ENCODE peak calls at places on chromosomes 16 and 17, in six cellular contexts. One of them, this sample, is unnamed.

GRCh38 chr17:17579691-17580090 is 11.8 kb downstream of the PEMT start:
- DNase-seq in prostate gland: no peak
- DNase-seq in endothelial cell: no peak
- DNase-seq in CD4-positive, alpha-beta T cell: no peak
- DNase-seq in HFF-Myc: no peak
- DNase-seq in tibial nerve: no peak
- DNase-seq in this sample: no peak

GRCh38 chr17:81821603-81822311 is 11.3 kb downstream of the MCRIP1 start:
- DNase-seq in prostate gland: peak; percentile 92
- DNase-seq in endothelial cell: peak; percentile 77
- DNase-seq in CD4-positive, alpha-beta T cell: no peak
- DNase-seq in HFF-Myc: no peak
- DNase-seq in tibial nerve: peak; percentile 41
- DNase-seq in this sample: no peak

GRCh38 chr17:41178341-41178740 is 320 bp upstream of the KRTAP4-2 start:
- DNase-seq in prostate gland: no peak
- DNase-seq in endothelial cell: no peak
- DNase-seq in CD4-positive, alpha-beta T cell: no peak
- DNase-seq in HFF-Myc: no peak
- DNase-seq in tibial nerve: no peak
- DNase-seq in this sample: no peak

GRCh38 chr17:79800325-79801155 is 3.7 kb upstream of the CBX8 start:
- DNase-seq in prostate gland: no peak
- DNase-seq in endothelial cell: no peak
- DNase-seq in CD4-positive, alpha-beta T cell: no peak
- DNase-seq in HFF-Myc: peak; percentile 54
- DNase-seq in tibial nerve: no peak
- DNase-seq in this sample: no peak

GRCh38 chr17:2259769-2260536 is 43.6 kb downstream of the SMG6 start:
- DNase-seq in prostate gland: no peak
- DNase-seq in endothelial cell: no peak
- DNase-seq in CD4-positive, alpha-beta T cell: peak; percentile 52
- DNase-seq in HFF-Myc: no peak
- DNase-seq in tibial nerve: no peak
- DNase-seq in this sample: no peak

GRCh38 chr16:17475104-17475503 is 4.3 kb upstream of the XYLT1 start:
- DNase-seq in prostate gland: no peak
- DNase-seq in endothelial cell: no peak
- DNase-seq in CD4-positive, alpha-beta T cell: no peak
- DNase-seq in HFF-Myc: no peak
- DNase-seq in tibial nerve: no peak
- DNase-seq in this sample: no peak

GRCh38 chr17:4823373-4824089 is 9.6 kb upstream of the MINK1 start:
- DNase-seq in prostate gland: no peak
- DNase-seq in endothelial cell: no peak
- DNase-seq in CD4-positive, alpha-beta T cell: no peak
- DNase-seq in HFF-Myc: no peak
- DNase-seq in tibial nerve: no peak
- DNase-seq in this sample: no peak

GRCh38 chr17:17569691-17570090 is 21.8 kb downstream of the PEMT start:
- DNase-seq in prostate gland: no peak
- DNase-seq in endothelial cell: no peak
- DNase-seq in CD4-positive, alpha-beta T cell: no peak
- DNase-seq in HFF-Myc: no peak
- DNase-seq in tibial nerve: no peak
- DNase-seq in this sample: no peak

GRCh38 chr17:54494731-54495715 is 405.6 kb upstream of the TOM1L1 start:
- DNase-seq in prostate gland: no peak
- DNase-seq in endothelial cell: no peak
- DNase-seq in CD4-positive, alpha-beta T cell: no peak
- DNase-seq in HFF-Myc: no peak
- DNase-seq in tibial nerve: no peak
- DNase-seq in this sample: no peak

GRCh38 chr17:22459953-22460350 is 767.6 kb downstream of the KCNJ18 start:
- DNase-seq in prostate gland: no peak
- DNase-seq in endothelial cell: no peak
- DNase-seq in CD4-positive, alpha-beta T cell: no peak
- DNase-seq in HFF-Myc: no peak
- DNase-seq in tibial nerve: no peak
- DNase-seq in this sample: no peak

GRCh38 chr17:59331929-59332889 is 754 bp downstream of the YPEL2 start:
- DNase-seq in prostate gland: peak; percentile 23
- DNase-seq in endothelial cell: peak; percentile 46
- DNase-seq in CD4-positive, alpha-beta T cell: peak; percentile 48
- DNase-seq in HFF-Myc: no peak
- DNase-seq in tibial nerve: peak; percentile 41
- DNase-seq in this sample: peak; percentile 24

GRCh38 chr17:17108681-17109049 is 66.4 kb downstream of the MPRIP start:
- DNase-seq in prostate gland: peak; percentile 55
- DNase-seq in endothelial cell: no peak
- DNase-seq in CD4-positive, alpha-beta T cell: no peak
- DNase-seq in HFF-Myc: no peak
- DNase-seq in tibial nerve: no peak
- DNase-seq in this sample: no peak

GRCh38 chr16:1152651-1153259 is at the start of gene CACNA1H:
- DNase-seq in prostate gland: no peak
- DNase-seq in endothelial cell: peak; percentile 49
- DNase-seq in CD4-positive, alpha-beta T cell: peak; percentile 70
- DNase-seq in HFF-Myc: no peak
- DNase-seq in tibial nerve: no peak
- DNase-seq in this sample: peak; percentile 58

GRCh38 chr17:77546772-77547201 is 406.0 kb downstream of the SEC14L1 start:
- DNase-seq in prostate gland: no peak
- DNase-seq in endothelial cell: no peak
- DNase-seq in CD4-positive, alpha-beta T cell: no peak
- DNase-seq in HFF-Myc: no peak
- DNase-seq in tibial nerve: no peak
- DNase-seq in this sample: no peak

GRCh38 chr17:53496356-53496755 is 326.4 kb upstream of the KIF2B start:
- DNase-seq in prostate gland: no peak
- DNase-seq in endothelial cell: no peak
- DNase-seq in CD4-positive, alpha-beta T cell: no peak
- DNase-seq in HFF-Myc: no peak
- DNase-seq in tibial nerve: no peak
- DNase-seq in this sample: no peak

GRCh38 chr16:28218109-28218508 is 6.3 kb upstream of the XPO6 start:
- DNase-seq in prostate gland: peak; percentile 19
- DNase-seq in endothelial cell: peak; percentile 9
- DNase-seq in CD4-positive, alpha-beta T cell: peak; percentile 61
- DNase-seq in HFF-Myc: no peak
- DNase-seq in tibial nerve: no peak
- DNase-seq in this sample: no peak

GRCh38 chr16:12311309-12311708 is 334.8 kb downstream of the SNX29 start:
- DNase-seq in prostate gland: no peak
- DNase-seq in endothelial cell: peak; percentile 20
- DNase-seq in CD4-positive, alpha-beta T cell: no peak
- DNase-seq in HFF-Myc: no peak
- DNase-seq in tibial nerve: no peak
- DNase-seq in this sample: no peak

GRCh38 chr17:45429338-45430005 is 3.2 kb downstream of the ARHGAP27 start:
- DNase-seq in prostate gland: no peak
- DNase-seq in endothelial cell: no peak
- DNase-seq in CD4-positive, alpha-beta T cell: no peak
- DNase-seq in HFF-Myc: no peak
- DNase-seq in tibial nerve: no peak
- DNase-seq in this sample: peak; percentile 43

GRCh38 chr17:82881900-82882714 is 42.3 kb upstream of the ZNF750 start:
- DNase-seq in prostate gland: no peak
- DNase-seq in endothelial cell: no peak
- DNase-seq in CD4-positive, alpha-beta T cell: no peak
- DNase-seq in HFF-Myc: no peak
- DNase-seq in tibial nerve: peak; percentile 74
- DNase-seq in this sample: no peak

GRCh38 chr17:40333781-40334453 is 24.9 kb downstream of the RARA start:
- DNase-seq in prostate gland: no peak
- DNase-seq in endothelial cell: no peak
- DNase-seq in CD4-positive, alpha-beta T cell: no peak
- DNase-seq in HFF-Myc: no peak
- DNase-seq in tibial nerve: no peak
- DNase-seq in this sample: no peak

GRCh38 chr17:78414178-78415162 is 36.0 kb downstream of the PGS1 start:
- DNase-seq in prostate gland: no peak
- DNase-seq in endothelial cell: no peak
- DNase-seq in CD4-positive, alpha-beta T cell: peak; percentile 56
- DNase-seq in HFF-Myc: no peak
- DNase-seq in tibial nerve: no peak
- DNase-seq in this sample: no peak

GRCh38 chr17:14360851-14361250 is 60.0 kb downstream of the HS3ST3B1 start:
- DNase-seq in prostate gland: no peak
- DNase-seq in endothelial cell: no peak
- DNase-seq in CD4-positive, alpha-beta T cell: no peak
- DNase-seq in HFF-Myc: no peak
- DNase-seq in tibial nerve: no peak
- DNase-seq in this sample: no peak

GRCh38 chr16:31428277-31428597 is at the start of gene COX6A2:
- DNase-seq in prostate gland: no peak
- DNase-seq in endothelial cell: no peak
- DNase-seq in CD4-positive, alpha-beta T cell: no peak
- DNase-seq in HFF-Myc: no peak
- DNase-seq in tibial nerve: no peak
- DNase-seq in this sample: no peak

GRCh38 chr17:78953356-78954350 is 26.1 kb downstream of the LGALS3BP start:
- DNase-seq in prostate gland: no peak
- DNase-seq in endothelial cell: no peak
- DNase-seq in CD4-positive, alpha-beta T cell: no peak
- DNase-seq in HFF-Myc: no peak
- DNase-seq in tibial nerve: no peak
- DNase-seq in this sample: no peak

GRCh38 chr17:72725432-72726068 is 366.9 kb downstream of the SLC39A11 start:
- DNase-seq in prostate gland: peak; percentile 66
- DNase-seq in endothelial cell: peak; percentile 61
- DNase-seq in CD4-positive, alpha-beta T cell: peak; percentile 56
- DNase-seq in HFF-Myc: peak; percentile 32
- DNase-seq in tibial nerve: no peak
- DNase-seq in this sample: peak; percentile 35

GRCh38 chr17:29243792-29244191 is 2.9 kb upstream of the CRYBA1 start:
- DNase-seq in prostate gland: no peak
- DNase-seq in endothelial cell: no peak
- DNase-seq in CD4-positive, alpha-beta T cell: no peak
- DNase-seq in HFF-Myc: no peak
- DNase-seq in tibial nerve: no peak
- DNase-seq in this sample: no peak

GRCh38 chr17:81573794-81574642 is 21.9 kb upstream of the FAAP100 start:
- DNase-seq in prostate gland: no peak
- DNase-seq in endothelial cell: no peak
- DNase-seq in CD4-positive, alpha-beta T cell: no peak
- DNase-seq in HFF-Myc: no peak
- DNase-seq in tibial nerve: no peak
- DNase-seq in this sample: no peak

DNA sequence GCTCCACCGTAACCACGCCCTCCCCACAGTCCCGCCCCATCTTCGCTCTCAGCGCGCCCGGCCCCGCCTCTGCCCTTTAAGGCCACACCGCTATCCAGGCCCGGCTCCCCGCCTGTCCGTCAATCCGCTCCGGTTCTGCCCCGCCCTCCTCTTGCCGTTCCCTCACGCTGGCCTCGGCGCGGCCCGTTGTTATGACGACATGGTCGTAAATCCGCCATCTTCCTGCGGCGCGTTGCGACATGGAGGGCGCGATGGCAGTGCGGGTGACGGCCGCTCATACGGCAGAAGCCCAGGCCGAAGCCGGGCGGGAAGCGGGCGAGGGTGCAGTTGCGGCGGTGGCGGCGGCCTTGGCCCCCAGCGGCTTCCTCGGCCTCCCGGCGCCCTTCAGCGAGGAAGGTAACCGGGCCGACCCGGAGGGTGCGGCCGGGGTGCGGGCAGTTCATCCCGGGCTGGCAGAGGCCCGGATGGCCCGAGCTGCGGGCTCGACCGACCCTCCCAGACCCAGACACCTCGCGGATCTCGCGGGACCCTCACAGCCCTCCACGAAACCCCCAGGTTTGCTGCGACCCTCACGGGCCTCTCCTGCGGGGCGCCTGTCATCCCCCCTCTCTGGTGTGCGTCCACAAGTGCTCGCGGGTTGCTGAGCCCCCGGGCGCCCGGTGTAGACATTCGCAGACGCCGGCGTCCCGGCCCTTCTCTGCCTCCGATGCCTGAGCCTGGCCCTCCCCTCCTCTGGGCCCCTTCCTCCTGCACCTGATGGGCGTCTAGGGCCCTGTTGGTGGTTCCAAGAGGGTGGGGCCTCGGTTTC is at the start of gene E4F1:
- DNase-seq in prostate gland: peak; percentile 99
- DNase-seq in endothelial cell: peak; percentile 99
- DNase-seq in CD4-positive, alpha-beta T cell: peak; percentile 98
- DNase-seq in HFF-Myc: peak; percentile 94
- DNase-seq in tibial nerve: peak; percentile 97
- DNase-seq in this sample: peak; percentile 98
- TF ChIP-seq CTCF in prostate gland: peak; percentile 2
- TF ChIP-seq CTCF in endothelial cell: no peak
- TF ChIP-seq CTCF in CD4-positive, alpha-beta T cell: no peak
- TF ChIP-seq CTCF in HFF-Myc: no peak
- TF ChIP-seq CTCF in tibial nerve: peak; percentile 15
- TF ChIP-seq CTCF in this sample: peak; percentile 7

DNA sequence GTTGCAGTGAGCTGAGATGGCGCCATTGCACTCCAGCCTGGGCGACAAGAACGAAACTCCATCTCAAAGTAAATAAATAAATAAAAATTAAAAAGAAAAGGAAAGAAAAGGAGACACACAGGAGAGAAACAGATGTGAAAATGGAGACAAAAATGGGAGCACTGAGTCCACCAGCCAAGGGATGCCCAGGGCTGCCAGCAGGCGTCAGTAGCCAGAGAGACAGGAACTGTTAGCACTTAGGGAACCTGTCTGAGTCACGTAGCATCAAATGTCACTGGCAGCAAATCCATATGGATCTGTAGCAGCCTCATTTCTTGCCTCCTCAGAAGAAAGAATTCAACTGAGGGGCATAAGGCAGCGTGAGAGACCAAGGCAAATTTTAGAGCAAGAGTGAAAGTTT is 79.7 kb downstream of the CYLD start:
- DNase-seq in prostate gland: no peak
- DNase-seq in endothelial cell: no peak
- DNase-seq in CD4-positive, alpha-beta T cell: no peak
- DNase-seq in HFF-Myc: peak; percentile 15
- DNase-seq in tibial nerve: no peak
- DNase-seq in this sample: no peak
- TF ChIP-seq CTCF in prostate gland: no peak
- TF ChIP-seq CTCF in endothelial cell: no peak
- TF ChIP-seq CTCF in CD4-positive, alpha-beta T cell: no peak
- TF ChIP-seq CTCF in HFF-Myc: peak; percentile 38
- TF ChIP-seq CTCF in tibial nerve: no peak
- TF ChIP-seq CTCF in this sample: no peak

GRCh38 chr16:56657555-56658430 is at the start of gene MT1F:
- DNase-seq in prostate gland: peak; percentile 96
- DNase-seq in endothelial cell: no peak
- DNase-seq in CD4-positive, alpha-beta T cell: peak; percentile 72
- DNase-seq in HFF-Myc: no peak
- DNase-seq in tibial nerve: peak; percentile 62
- DNase-seq in this sample: peak; percentile 52
- TF ChIP-seq CTCF in prostate gland: no peak
- TF ChIP-seq CTCF in endothelial cell: no peak
- TF ChIP-seq CTCF in CD4-positive, alpha-beta T cell: no peak
- TF ChIP-seq CTCF in HFF-Myc: no peak
- TF ChIP-seq CTCF in tibial nerve: no peak
- TF ChIP-seq CTCF in this sample: no peak

DNA sequence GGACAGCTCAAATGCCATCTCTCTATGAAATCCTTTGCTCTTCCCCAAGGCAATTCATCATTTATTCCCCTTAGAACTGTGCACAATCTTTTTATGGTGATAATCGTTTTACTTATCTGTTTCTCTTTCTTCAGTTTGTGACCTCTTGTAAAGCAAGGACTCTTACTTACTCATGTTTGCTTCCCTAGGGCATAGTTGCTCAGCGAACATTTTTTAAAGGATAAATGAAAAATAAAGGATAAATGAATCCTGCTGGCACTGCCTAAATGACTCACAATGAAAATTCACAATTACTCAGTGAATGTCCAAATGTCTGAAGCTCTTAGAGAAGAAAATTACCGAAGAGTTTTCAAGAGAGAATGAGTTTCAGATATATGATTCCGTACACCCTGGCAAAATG is 671.7 kb downstream of the CDH11 start:
- DNase-seq in prostate gland: no peak
- DNase-seq in endothelial cell: no peak
- DNase-seq in CD4-positive, alpha-beta T cell: no peak
- DNase-seq in HFF-Myc: no peak
- DNase-seq in tibial nerve: no peak
- DNase-seq in this sample: no peak
- TF ChIP-seq CTCF in prostate gland: no peak
- TF ChIP-seq CTCF in endothelial cell: no peak
- TF ChIP-seq CTCF in CD4-positive, alpha-beta T cell: no peak
- TF ChIP-seq CTCF in HFF-Myc: no peak
- TF ChIP-seq CTCF in tibial nerve: no peak
- TF ChIP-seq CTCF in this sample: no peak